ENCODE peak calls at places on chromosomes 1 and 21, in six cellular contexts. P, Z, K, A, X and S are unnamed samples.

GRCh38 chr21:44800971-44801467 is 601 bp downstream of the UBE2G2 start:
- DNase-seq in P (peak; percentile 33), Z (peak; percentile 75), K (peak; percentile 64), A (no peak), X (no peak), S (peak; percentile 28)

GRCh38 chr1:64421377-64421776 is 48.6 kb upstream of the CACHD1 start:
- DNase-seq in P (no peak), Z (no peak), K (no peak), A (no peak), X (no peak), S (no peak)

GRCh38 chr21:33300701-33301631 is 23.8 kb upstream of the IFNAR1 start:
- DNase-seq in P (peak; percentile 11), Z (no peak), K (peak; percentile 52), A (no peak), X (no peak), S (no peak)

GRCh38 chr1:50060279-50060678 is 36.5 kb upstream of the AGBL4 start:
- DNase-seq in P (no peak), Z (no peak), K (no peak), A (no peak), X (no peak), S (no peak)

GRCh38 chr1:207815913-207816312 is 64.1 kb downstream of the CD46 start:
- DNase-seq in P (no peak), Z (no peak), K (no peak), A (no peak), X (no peak), S (peak; percentile 53)

GRCh38 chr1:204409878-204410763 is 1.5 kb downstream of the PPP1R15B start:
- DNase-seq in P (no peak), Z (no peak), K (no peak), A (no peak), X (no peak), S (no peak)

GRCh38 chr1:184792450-184792969 is 37.9 kb upstream of the EDEM3 start:
- DNase-seq in P (peak; percentile 94), Z (no peak), K (no peak), A (peak; percentile 62), X (no peak), S (peak; percentile 98)

GRCh38 chr1:183735069-183735860 is 69.7 kb upstream of the RGL1 start:
- DNase-seq in P (peak; percentile 54), Z (no peak), K (no peak), A (no peak), X (no peak), S (no peak)

GRCh38 chr21:16633851-16634521 is 878.9 kb upstream of the CXADR start:
- DNase-seq in P (peak; percentile 77), Z (no peak), K (no peak), A (no peak), X (no peak), S (no peak)

GRCh38 chr1:89939059-89939570 is 55.8 kb upstream of the ZNF326 start:
- DNase-seq in P (no peak), Z (no peak), K (no peak), A (no peak), X (no peak), S (no peak)
- TF ChIP-seq CTCF in P (no peak), Z (no peak), K (no peak), A (no peak), X (no peak), S (no peak)

GRCh38 chr1:72034827-72035226 is 247.5 kb downstream of the NEGR1 start:
- DNase-seq in P (no peak), Z (no peak), K (no peak), A (no peak), X (peak; percentile 37), S (no peak)

GRCh38 chr1:72037745-72038343 is 244.5 kb downstream of the NEGR1 start:
- DNase-seq in P (peak; percentile 57), Z (peak; percentile 10), K (no peak), A (no peak), X (peak; percentile 34), S (peak; percentile 11)
- TF ChIP-seq CTCF in P (peak; percentile 54), Z (peak; percentile 57), K (peak; percentile 77), A (peak; percentile 66), X (peak; percentile 39), S (peak; percentile 90)

DNA sequence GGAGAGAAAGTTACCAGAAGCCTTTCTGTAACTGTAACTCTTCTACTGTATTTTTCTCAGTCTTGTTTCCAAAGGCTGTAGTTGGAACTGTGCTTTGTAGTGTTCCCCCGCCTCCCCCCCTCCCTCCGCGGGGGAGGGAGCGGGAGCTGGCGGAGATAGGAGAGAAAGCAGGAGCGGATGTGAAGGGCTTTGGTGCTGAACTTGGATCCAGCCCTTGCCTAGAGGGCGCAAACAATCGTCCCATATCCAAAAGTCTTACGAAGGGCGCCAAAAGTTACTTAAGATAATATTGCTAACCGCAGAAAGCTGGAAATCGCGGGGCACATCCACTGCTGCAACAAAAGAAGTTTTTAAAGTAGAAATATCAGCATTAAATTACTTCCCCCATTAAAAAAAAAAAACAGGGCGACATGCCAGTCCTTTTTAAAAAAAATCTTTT is 2.4 kb upstream of the NFIA start:
- DNase-seq in P (peak; percentile 98), Z (no peak), K (peak; percentile 72), A (peak; percentile 85), X (peak; percentile 74), S (peak; percentile 52)
- TF ChIP-seq CTCF in P (peak; percentile 44), Z (no peak), K (peak; percentile 60), A (peak; percentile 46), X (no peak), S (peak; percentile 59)

GRCh38 chr1:226709942-226710341 is 29.1 kb downstream of the ITPKB start:
- DNase-seq in P (no peak), Z (no peak), K (no peak), A (no peak), X (no peak), S (no peak)

GRCh38 chr1:226710501-226710900 is 28.6 kb downstream of the ITPKB start:
- DNase-seq in P (no peak), Z (no peak), K (no peak), A (no peak), X (no peak), S (no peak)

GRCh38 chr1:226706664-226707063 is 32.4 kb downstream of the ITPKB start:
- DNase-seq in P (no peak), Z (no peak), K (peak; percentile 57), A (no peak), X (no peak), S (no peak)

GRCh38 chr1:226708342-226708780 is 30.7 kb downstream of the ITPKB start:
- DNase-seq in P (peak; percentile 55), Z (no peak), K (no peak), A (no peak), X (no peak), S (peak; percentile 91)

DNA sequence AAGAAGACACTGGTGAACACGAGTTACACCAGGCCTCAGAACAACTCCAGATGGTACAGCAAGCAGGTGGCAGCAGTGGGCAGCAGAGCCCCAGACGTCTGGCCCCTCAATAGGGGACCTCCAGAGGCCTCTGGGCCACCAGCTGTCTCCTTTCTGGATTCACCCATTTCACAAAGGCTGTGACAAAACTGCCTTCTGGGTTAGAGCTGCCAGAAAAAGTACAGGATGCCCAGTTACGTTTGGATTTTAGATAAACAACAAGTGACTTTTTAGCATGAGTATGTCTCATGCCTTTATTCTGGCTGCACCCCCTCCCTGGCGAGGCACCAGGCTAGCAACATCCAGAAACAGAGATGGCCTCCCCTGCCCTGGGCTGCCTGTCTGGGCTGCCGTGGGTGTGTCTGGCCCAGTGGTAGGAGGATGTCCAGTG is 30.1 kb downstream of the ITPKB start:
- DNase-seq in P (no peak), Z (no peak), K (no peak), A (no peak), X (no peak), S (no peak)
- TF ChIP-seq CTCF in P (no peak), Z (no peak), K (no peak), A (peak; percentile 9), X (no peak), S (no peak)

GRCh38 chr1:201557572-201557958 is 18.6 kb downstream of the NAV1 start:
- DNase-seq in P (peak; percentile 63), Z (no peak), K (no peak), A (no peak), X (no peak), S (no peak)
- TF ChIP-seq CTCF in P (no peak), Z (no peak), K (no peak), A (no peak), X (no peak), S (no peak)